ENCODE peak calls at places on chromosomes 2 and 18, in five cellular contexts. E, W, O, F and M are unnamed samples.

GRCh38 chr18:55286257-55286825 is 301.7 kb downstream of the TCF4 start:
- DNase-seq in E (no peak), F (no peak), O (no peak), W (no peak), M (no peak)

GRCh38 chr2:80304522-80304878 is at the start of gene LRRTM1:
- DNase-seq in O (peak), E (no peak), F (no peak), W (peak), M (no peak)

GRCh38 chr18:35029103-35029502 is 12.1 kb upstream of the MAPRE2 start:
- DNase-seq in O (no peak), W (no peak), E (no peak), F (no peak), M (no peak)

GRCh38 chr2:227363756-227364155 is 15.3 kb downstream of the TM4SF20 start:
- DNase-seq in F (no peak), E (no peak), O (no peak), W (peak), M (no peak)

GRCh38 chr2:173599821-173600354 is 245.2 kb downstream of the CDCA7 start:
- DNase-seq in O (no peak), F (no peak), E (no peak), W (no peak), M (no peak)

GRCh38 chr18:9631814-9632496 is 17.6 kb upstream of the PPP4R1 start:
- DNase-seq in E (no peak), O (no peak), W (no peak), F (no peak), M (no peak)

GRCh38 chr2:5539281-5540211 is 152.6 kb upstream of the SOX11 start:
- DNase-seq in E (no peak), W (peak), O (no peak), F (no peak), M (peak)

GRCh38 chr2:235044501-235045271 is 92.9 kb downstream of the SH3BP4 start:
- DNase-seq in W (no peak), O (no peak), F (no peak), E (no peak), M (no peak)

GRCh38 chr2:188573453-188573852 is 281.8 kb downstream of the GULP1 start:
- DNase-seq in W (no peak), O (no peak), E (no peak), F (no peak), M (no peak)

GRCh38 chr2:163637876-163638275 is 97.9 kb downstream of the FIGN start:
- DNase-seq in F (no peak), W (no peak), O (no peak), E (no peak), M (no peak)

GRCh38 chr2:164766931-164767330 is 74.7 kb downstream of the COBLL1 start:
- DNase-seq in W (no peak), E (no peak), F (no peak), O (no peak), M (no peak)

GRCh38 chr2:55954306-55955035 is 30.9 kb upstream of the EFEMP1 start:
- DNase-seq in F (no peak), E (no peak), O (no peak), W (no peak), M (no peak)

GRCh38 chr2:16821696-16822095 is 156.1 kb upstream of the CYRIA start:
- DNase-seq in W (no peak), O (no peak), E (no peak), F (no peak), M (no peak)

GRCh38 chr18:41126541-41127235 is 828.3 kb upstream of the PIK3C3 start:
- DNase-seq in W (no peak), O (no peak), E (no peak), F (no peak), M (no peak)

GRCh38 chr2:46871976-46872381 is 43.6 kb downstream of the MCFD2 start:
- DNase-seq in O (no peak), W (no peak), F (no peak), E (no peak), M (no peak)

GRCh38 chr2:73246850-73247249 is 12.7 kb downstream of the CCT7 start:
- DNase-seq in E (no peak), O (no peak), W (no peak), F (no peak), M (no peak)

GRCh38 chr2:81395746-81396145 is 1091.2 kb upstream of the LRRTM1 start:
- DNase-seq in F (no peak), O (no peak), W (peak), E (no peak), M (no peak)

GRCh38 chr2:204551464-204551863 is 6.2 kb downstream of the PARD3B start:
- DNase-seq in F (no peak), O (peak), E (no peak), W (no peak), M (no peak)

GRCh38 chr18:59921384-59921891 is 21.6 kb downstream of the PMAIP1 start:
- DNase-seq in O (no peak), W (no peak), E (no peak), F (no peak), M (peak)

GRCh38 chr2:58527656-58528055 is 286.5 kb upstream of the FANCL start:
- DNase-seq in O (no peak), E (no peak), W (no peak), F (no peak), M (no peak)

GRCh38 chr18:9563326-9563725 is 51.0 kb downstream of the PPP4R1 start:
- DNase-seq in O (no peak), F (no peak), W (no peak), E (no peak), M (no peak)

GRCh38 chr18:57331718-57332117 is 20.6 kb upstream of the ST8SIA3 start:
- DNase-seq in O (no peak), E (no peak), W (no peak), F (no peak), M (peak)

GRCh38 chr2:192126912-192127311 is 67.8 kb downstream of the TMEFF2 start:
- DNase-seq in O (no peak), W (no peak), E (no peak), F (no peak), M (no peak)

GRCh38 chr2:178280261-178280852 is 86.0 kb downstream of the OSBPL6 start:
- DNase-seq in F (no peak), E (no peak), W (peak), O (no peak), M (no peak)

GRCh38 chr2:53987336-53987921 is 16.6 kb upstream of the PSME4 start:
- DNase-seq in W (no peak), F (no peak), E (no peak), O (no peak), M (no peak)

GRCh38 chr18:58041633-58042032 is 2.4 kb upstream of the NEDD4L start:
- DNase-seq in F (no peak), W (no peak), E (no peak), O (peak), M (no peak)

GRCh38 chr18:12890500-12890899 is 6.5 kb upstream of the PTPN2 start:
- DNase-seq in F (no peak), E (no peak), O (no peak), W (peak), M (no peak)

DNA sequence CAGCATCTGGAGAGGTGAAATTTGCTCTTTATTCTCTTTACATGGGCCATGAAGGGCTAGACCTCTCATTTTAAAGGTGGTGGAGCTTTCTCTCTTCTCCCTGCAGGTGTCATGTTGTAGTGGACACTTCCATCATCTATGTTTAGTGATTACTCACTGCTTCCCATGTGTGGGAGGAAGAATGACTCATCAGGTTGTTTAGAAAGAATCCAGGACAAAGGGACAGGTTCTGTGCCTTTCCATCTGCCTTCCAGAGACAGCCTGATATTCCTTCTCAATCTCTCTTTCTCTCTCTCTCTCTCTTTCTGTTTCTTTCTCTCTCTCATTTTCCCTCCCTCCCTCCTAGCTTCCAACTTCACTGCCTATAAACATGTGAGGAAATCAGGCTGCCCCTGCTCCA is 38.7 kb downstream of the SCG2 start:
- DNase-seq in O (no peak), W (peak), F (no peak), E (no peak), M (no peak)
- TF ChIP-seq POLR2AphosphoS5 in O (no peak), W (no peak), F (no peak), E (no peak), M (peak)

DNA sequence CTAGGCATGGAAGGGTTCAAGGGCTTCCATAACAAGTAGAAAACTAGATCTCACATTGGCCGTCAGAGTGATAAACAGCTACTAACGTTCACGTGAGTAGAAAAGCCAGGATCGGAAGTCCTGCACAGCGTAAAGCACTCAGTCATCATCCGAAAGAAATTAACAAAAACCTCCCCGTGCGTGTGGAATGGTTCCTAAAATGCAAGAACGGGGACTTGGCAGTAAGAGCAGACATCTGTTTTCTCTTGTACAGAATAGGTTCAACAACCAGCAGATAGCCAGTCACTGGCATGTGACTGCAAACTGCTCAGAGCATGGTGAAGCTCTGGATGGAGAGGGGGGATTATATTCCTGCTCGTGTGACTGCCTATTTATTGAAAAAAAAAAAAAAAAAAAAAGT is 106.9 kb upstream of the ITGB6 start:
- DNase-seq in W (no peak), O (no peak), F (no peak), E (no peak), M (no peak)
- TF ChIP-seq POLR2AphosphoS5 in W (no peak), O (peak), F (peak), E (no peak), M (peak)

GRCh38 chr2:85649201-85650190 is 18.5 kb downstream of the SFTPB start:
- DNase-seq in E (no peak), O (no peak), F (no peak), W (no peak), M (no peak)
- TF ChIP-seq POLR2AphosphoS5 in E (no peak), O (no peak), F (no peak), W (no peak), M (no peak)

DNA sequence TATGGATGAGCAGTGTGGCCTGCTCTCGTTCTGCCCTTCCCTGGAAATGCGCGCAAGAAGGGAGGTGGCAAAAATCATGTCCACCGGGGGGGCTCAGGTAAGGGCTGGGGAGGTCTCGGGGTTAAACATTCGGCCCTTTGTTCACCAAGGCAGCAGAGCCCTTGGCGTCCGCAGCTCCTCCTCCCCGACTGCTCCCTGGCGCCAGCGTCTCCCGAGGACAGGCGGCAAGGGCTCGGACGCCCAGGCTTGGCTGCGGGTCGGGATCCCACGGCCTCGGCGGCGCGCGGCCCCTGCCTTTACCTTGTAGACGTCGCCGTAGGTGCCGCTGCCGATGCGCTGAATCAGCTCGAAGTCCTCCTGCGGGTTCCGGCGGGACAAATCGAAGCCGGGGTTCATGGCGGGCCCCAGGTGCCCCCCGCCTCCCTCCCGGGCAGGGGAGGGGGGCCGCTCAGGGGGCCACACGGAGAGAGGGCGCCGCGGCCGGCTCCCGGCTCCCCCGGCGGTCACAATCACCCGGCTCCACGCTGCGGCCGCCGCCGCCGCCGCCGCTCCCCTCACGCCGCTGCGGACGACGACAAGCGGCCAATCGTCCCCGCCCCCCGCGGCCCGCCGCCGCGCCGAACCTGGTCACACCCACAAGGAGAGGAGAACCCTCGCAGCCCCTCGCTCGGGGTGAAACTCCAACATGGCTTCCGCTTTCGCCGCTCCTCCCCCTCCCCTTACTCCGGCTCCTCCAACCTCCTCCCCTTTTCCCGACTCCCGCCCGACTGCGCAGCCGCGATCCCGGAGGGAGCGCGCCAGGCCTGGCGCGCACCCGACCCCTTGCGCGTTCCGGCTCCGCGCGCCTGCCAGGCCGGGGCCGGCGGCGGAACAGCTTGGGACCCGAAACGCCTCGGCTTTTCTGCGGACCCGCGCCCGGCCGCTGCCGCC is at the start of gene MAP4K3:
- DNase-seq in W (peak), E (peak), O (peak), F (peak), M (peak)
- TF ChIP-seq POLR2AphosphoS5 in W (peak), E (peak), O (peak), F (peak), M (peak)